ENCODE peak calls at places on chromosomes 4 and X, in seven cellular contexts. G is endothelial cell of umbilical vein, W is tibial nerve, X is right lobe of liver, M is adrenal gland, U is heart left ventricle, A is A549. O is an unnamed sample.

GRCh38 chr4:51884055-51884454 is 41.1 kb downstream of the DCUN1D4 start:
- DNase-seq in G (peak), W (no peak), X (no peak), M (no peak), U (no peak), A (no peak), O (no peak)

GRCh38 chrX:66698273-66699204 is 59.7 kb upstream of the EDA2R start:
- DNase-seq in G (no peak), W (no peak), X (no peak), M (no peak), U (no peak), A (no peak), O (no peak)

GRCh38 chr4:105966046-105966445 is 70.8 kb downstream of the NPNT start:
- DNase-seq in G (peak), W (no peak), X (no peak), M (no peak), U (no peak), A (no peak), O (no peak)

GRCh38 chr4:1502501-1502886 is 96.3 kb upstream of the NKX1-1 start:
- DNase-seq in G (no peak), W (no peak), X (peak), M (no peak), U (no peak), A (no peak), O (peak)

GRCh38 chrX:47217121-47217851 is 1.2 kb upstream of the CDK16 start:
- DNase-seq in G (no peak), W (no peak), X (no peak), M (peak), U (no peak), A (peak), O (peak)

GRCh38 chr4:99507762-99508161 is 3.1 kb upstream of the C4orf17 start:
- DNase-seq in G (no peak), W (no peak), X (no peak), M (no peak), U (no peak), A (no peak), O (no peak)

GRCh38 chr4:52260507-52261302 is 209.6 kb downstream of the SPATA18 start:
- DNase-seq in G (no peak), W (no peak), X (no peak), M (peak), U (peak), A (no peak), O (no peak)

GRCh38 chrX:69238153-69238959 is 73.1 kb upstream of the PJA1 start:
- DNase-seq in G (no peak), W (no peak), X (no peak), M (no peak), U (no peak), A (no peak), O (no peak)

GRCh38 chrX:131764224-131764623 is 220.3 kb downstream of the OR13H1 start:
- DNase-seq in G (no peak), W (no peak), X (no peak), M (no peak), U (no peak), A (no peak), O (no peak)

GRCh38 chr4:23857353-23857752 is 32.5 kb downstream of the PPARGC1A start:
- DNase-seq in G (no peak), W (no peak), X (no peak), M (no peak), U (no peak), A (no peak), O (no peak)

GRCh38 chr4:108060164-108060563 is 70.5 kb downstream of the HADH start:
- DNase-seq in G (no peak), W (no peak), X (no peak), M (peak), U (no peak), A (peak), O (no peak)

GRCh38 chr4:84727491-84727890 is 144.6 kb downstream of the CDS1 start:
- DNase-seq in G (no peak), W (no peak), X (no peak), M (no peak), U (no peak), A (no peak), O (no peak)

GRCh38 chr4:144501231-144501780 is 144.7 kb upstream of the HHIP start:
- DNase-seq in G (no peak), W (no peak), X (no peak), M (no peak), U (no peak), A (no peak), O (no peak)
- TF ChIP-seq CTCF in G (no peak), W (no peak), X (no peak), M (no peak), U (no peak), A (no peak), O (no peak)

GRCh38 chr4:185573651-185574199 is 38.4 kb upstream of the PDLIM3 start:
- DNase-seq in G (peak), W (no peak), X (no peak), M (peak), U (no peak), A (peak), O (no peak)
- TF ChIP-seq POLR2A in G (peak), W (no peak), X (no peak), M (peak), U (no peak), A (no peak), O (no peak)

DNA sequence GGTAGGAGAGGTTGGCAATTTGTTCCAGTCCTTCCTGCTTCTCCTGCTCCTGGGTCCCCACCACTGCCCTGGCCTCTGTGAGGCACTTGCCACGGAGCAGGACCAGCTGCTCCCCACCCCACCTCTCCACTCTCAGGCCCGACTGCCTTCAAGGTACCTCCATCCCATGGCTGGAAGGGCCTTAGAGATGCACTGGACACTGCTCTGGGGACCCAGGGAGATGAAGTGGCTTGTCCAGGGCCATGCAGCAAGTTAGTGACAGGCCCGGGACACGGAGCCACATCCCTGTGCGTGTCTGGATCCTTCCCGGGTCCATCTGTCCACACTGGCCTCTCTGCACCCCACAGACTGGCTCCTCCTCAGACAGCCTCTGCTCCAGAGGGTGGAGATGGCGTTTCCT is 105.3 kb downstream of the CPZ start:
- DNase-seq in G (no peak), W (no peak), X (no peak), M (no peak), U (peak), A (no peak), O (peak)
- TF ChIP-seq CTCF in G (no peak), W (no peak), X (no peak), M (no peak), U (no peak), A (no peak), O (no peak)

GRCh38 chr4:91684955-91685354 is 618.8 kb upstream of the GRID2 start:
- DNase-seq in G (no peak), W (no peak), X (no peak), M (no peak), U (no peak), A (no peak), O (no peak)
- TF ChIP-seq POLR2A in G (no peak), W (no peak), X (no peak), M (no peak), U (no peak), A (no peak), O (no peak)

GRCh38 chr4:75036046-75036445 is 103.1 kb downstream of the PARM1 start:
- DNase-seq in G (no peak), W (no peak), X (no peak), M (no peak), U (no peak), A (no peak), O (no peak)
- TF ChIP-seq CTCF in G (no peak), W (no peak), X (no peak), M (no peak), U (no peak), A (no peak), O (no peak)

GRCh38 chr4:125060376-125060775 is 254.4 kb upstream of the FAT4 start:
- DNase-seq in G (no peak), W (no peak), X (no peak), M (no peak), U (no peak), A (no peak), O (no peak)
- TF ChIP-seq POLR2A in G (no peak), W (no peak), X (no peak), M (no peak), U (no peak), A (no peak), O (no peak)

GRCh38 chrX:96372313-96373046 is 312.2 kb upstream of the DIAPH2 start:
- DNase-seq in G (peak), W (no peak), X (no peak), M (peak), U (no peak), A (peak), O (no peak)

GRCh38 chrX:96373047-96373355 is 311.6 kb upstream of the DIAPH2 start:
- DNase-seq in G (no peak), W (no peak), X (no peak), M (no peak), U (no peak), A (no peak), O (no peak)
- TF ChIP-seq CTCF in G (no peak), W (no peak), X (no peak), M (no peak), U (no peak), A (no peak), O (no peak)

GRCh38 chr4:40225497-40225896 is 28.7 kb downstream of the RHOH start:
- DNase-seq in G (no peak), W (no peak), X (no peak), M (no peak), U (no peak), A (no peak), O (no peak)

GRCh38 chr4:40223343-40223742 is 26.5 kb downstream of the RHOH start:
- DNase-seq in G (no peak), W (no peak), X (no peak), M (no peak), U (no peak), A (no peak), O (no peak)

GRCh38 chr4:40231464-40231863 is 34.6 kb downstream of the RHOH start:
- DNase-seq in G (no peak), W (no peak), X (no peak), M (no peak), U (no peak), A (no peak), O (no peak)

GRCh38 chr4:40228497-40229365 is 31.9 kb downstream of the RHOH start:
- DNase-seq in G (no peak), W (no peak), X (no peak), M (no peak), U (no peak), A (no peak), O (no peak)

GRCh38 chr4:40227284-40227683 is 30.5 kb downstream of the RHOH start:
- DNase-seq in G (no peak), W (no peak), X (no peak), M (no peak), U (no peak), A (no peak), O (no peak)
- TF ChIP-seq POLR2A in G (no peak), W (no peak), X (no peak), M (no peak), U (no peak), A (no peak), O (no peak)